ENCODE peak calls at places on chromosome 15, in four cellular contexts. G is Jurkat, Clone E6-1; A is T-helper 2 cell; R is H4. I is an unnamed sample.

GRCh38 chr15:72402726-72403125 is 4.6 kb downstream of the TMEM202 start:
- DNase-seq in G (no peak), R (no peak), A (no peak), I (no peak)

GRCh38 chr15:61038387-61038786 is 190.7 kb downstream of the RORA start:
- DNase-seq in G (no peak), R (no peak), A (no peak), I (no peak)

GRCh38 chr15:61880079-61880478 is 180.2 kb downstream of the VPS13C start:
- DNase-seq in G (no peak), A (no peak), R (no peak), I (no peak)

GRCh38 chr15:48447657-48448056 is 116.4 kb downstream of the DUT start:
- DNase-seq in A (no peak), R (no peak), G (no peak), I (no peak)

GRCh38 chr15:41561777-41562145 is 2.7 kb downstream of the TYRO3 start:
- DNase-seq in R (no peak), A (no peak), G (no peak), I (no peak)

GRCh38 chr15:36109943-36110658 is 469.3 kb upstream of the CDIN1 start:
- DNase-seq in R (no peak), A (no peak), G (no peak), I (no peak)

GRCh38 chr15:70112018-70112395 is 14.3 kb upstream of the TLE3 start:
- DNase-seq in A (no peak), R (no peak), G (no peak), I (no peak)

GRCh38 chr15:89851665-89852341 is 37.2 kb upstream of the ANPEP start:
- DNase-seq in A (no peak), G (no peak), R (no peak), I (no peak)

GRCh38 chr15:51286816-51287215 is 51.6 kb downstream of the CYP19A1 start:
- DNase-seq in G (no peak), A (no peak), R (peak), I (no peak)

GRCh38 chr15:80418892-80419537 is 14.8 kb downstream of the ARNT2 start:
- DNase-seq in R (peak), A (no peak), G (peak), I (no peak)

GRCh38 chr15:45234562-45235235 is 17.3 kb upstream of the SLC28A2 start:
- DNase-seq in G (no peak), R (no peak), A (no peak), I (no peak)

GRCh38 chr15:75200765-75201608 is 695 bp upstream of the C15orf39 start:
- DNase-seq in G (no peak), R (no peak), A (peak), I (no peak)

GRCh38 chr15:40439461-40440299 is 1.1 kb upstream of the BAHD1 start:
- DNase-seq in A (no peak), G (no peak), R (no peak), I (no peak)

GRCh38 chr15:100926258-100926657 is 7.1 kb downstream of the LRRK1 start:
- DNase-seq in R (no peak), G (no peak), A (no peak), I (peak)

GRCh38 chr15:57472861-57473260 is 96.6 kb downstream of the CGNL1 start:
- DNase-seq in A (no peak), R (no peak), G (no peak), I (no peak)

GRCh38 chr15:40926659-40927496 is 2.3 kb upstream of the DLL4 start:
- DNase-seq in G (no peak), R (no peak), A (no peak), I (peak)

GRCh38 chr15:67135494-67135893 is 70.1 kb downstream of the SMAD3 start:
- DNase-seq in R (peak), A (no peak), G (no peak), I (no peak)

GRCh38 chr15:55327392-55327791 is 8.4 kb downstream of the PIGB start:
- DNase-seq in R (no peak), A (no peak), G (no peak), I (no peak)

GRCh38 chr15:83436513-83437158 is 10.5 kb upstream of the SH3GL3 start:
- DNase-seq in R (peak), A (no peak), G (peak), I (no peak)

GRCh38 chr15:62835351-62835750 is 207.2 kb upstream of the TPM1 start:
- DNase-seq in G (no peak), A (no peak), R (no peak), I (no peak)

GRCh38 chr15:78175333-78175732 is 26.2 kb downstream of the IDH3A start:
- DNase-seq in R (no peak), G (no peak), A (no peak), I (peak)

GRCh38 chr15:47124430-47125102 is 592.7 kb upstream of the SEMA6D start:
- DNase-seq in A (no peak), R (no peak), G (no peak), I (no peak)

GRCh38 chr15:90959894-90960293 is 5.2 kb downstream of the RCCD1 start:
- DNase-seq in A (no peak), G (no peak), R (no peak), I (no peak)

GRCh38 chr15:56040081-56041035 is 46.9 kb upstream of the NEDD4 start:
- DNase-seq in G (no peak), R (peak), A (no peak), I (no peak)

GRCh38 chr15:63556736-63557135 is 40.5 kb upstream of the FBXL22 start:
- DNase-seq in R (no peak), A (no peak), G (no peak), I (no peak)

GRCh38 chr15:90062023-90062728 is 40.1 kb downstream of the IDH2 start:
- DNase-seq in A (peak), R (no peak), G (peak), I (no peak)

GRCh38 chr15:101242160-101242998 is 9.5 kb downstream of the CHSY1 start:
- DNase-seq in G (peak), A (peak), R (no peak), I (no peak)

GRCh38 chr15:79102595-79102994 is 12.0 kb upstream of the RASGRF1 start:
- DNase-seq in R (no peak), G (no peak), A (no peak), I (peak)

GRCh38 chr15:45378149-45378912 is at the start of gene GATM:
- DNase-seq in A (peak), R (peak), G (no peak), I (peak)

GRCh38 chr15:64501396-64501716 is 41.0 kb downstream of the ZNF609 start:
- DNase-seq in A (no peak), R (no peak), G (no peak), I (no peak)

GRCh38 chr15:33699691-33700447 is 268.4 kb upstream of the CHRM5 start:
- DNase-seq in A (no peak), R (peak), G (no peak), I (no peak)

GRCh38 chr15:58900628-58901027 is 32.9 kb downstream of the SLTM start:
- DNase-seq in R (no peak), G (no peak), A (no peak), I (no peak)

I was measured in type B pancreatic cell.